ENCODE peak calls at places on chromosome 20, in five cellular contexts. C is thyroid gland, Z is HCT116, N is IMR-90, T is A549. I is an unnamed sample. For H3K4me1, the result is how much of the 10 kb centered on the place peaks cover.

GRCh38 chr20:23915844-23916243 is 36.3 kb upstream of the CST5 start:
- DNase-seq in C (no peak), Z (no peak), N (no peak), T (no peak), I (no peak)

GRCh38 chr20:54557836-54558590 is 82.6 kb downstream of the DOK5 start:
- DNase-seq in C (no peak), Z (no peak), N (peak), T (no peak), I (no peak)

GRCh38 chr20:2301164-2301622 is 5.4 kb downstream of the TGM3 start:
- DNase-seq in C (no peak), Z (no peak), N (no peak), T (peak), I (peak)

GRCh38 chr20:62266340-62266739 is 28.0 kb downstream of the OSBPL2 start:
- DNase-seq in C (peak), Z (no peak), N (no peak), T (peak), I (peak)

GRCh38 chr20:4040283-4041179 is 25.2 kb upstream of the RNF24 start:
- DNase-seq in C (peak), Z (no peak), N (no peak), T (no peak), I (no peak)

GRCh38 chr20:4811661-4812181 is 90.0 kb downstream of the PRND start:
- DNase-seq in C (peak), Z (no peak), N (no peak), T (no peak), I (peak)

GRCh38 chr20:50095476-50096078 is 17.4 kb downstream of the UBE2V1 start:
- DNase-seq in C (no peak), Z (no peak), N (no peak), T (no peak), I (no peak)

GRCh38 chr20:19901226-19901625 is 115.9 kb upstream of the NAA20 start:
- DNase-seq in C (no peak), Z (no peak), N (no peak), T (peak), I (no peak)

GRCh38 chr20:35601990-35602389 is 13.6 kb upstream of the SPAG4 start:
- DNase-seq in C (no peak), Z (no peak), N (no peak), T (no peak), I (no peak)

GRCh38 chr20:19975436-19975799 is 41.7 kb upstream of the NAA20 start:
- DNase-seq in C (peak), Z (no peak), N (peak), T (peak), I (peak)

GRCh38 chr20:35363190-35363589 is 48.6 kb downstream of the UQCC1 start:
- DNase-seq in C (no peak), Z (no peak), N (peak), T (no peak), I (peak)

GRCh38 chr20:16709017-16709416 is 20.8 kb upstream of the SNRPB2 start:
- DNase-seq in C (no peak), Z (no peak), N (no peak), T (no peak), I (no peak)

GRCh38 chr20:36472656-36473071 is 68.7 kb upstream of the MYL9 start:
- DNase-seq in C (peak), Z (peak), N (no peak), T (peak), I (no peak)

GRCh38 chr20:52783769-52784168 is 188.4 kb upstream of the TSHZ2 start:
- DNase-seq in C (peak), Z (no peak), N (no peak), T (peak), I (no peak)

GRCh38 chr20:50315811-50316551 is 125.4 kb downstream of the CEBPB start:
- DNase-seq in C (no peak), Z (no peak), N (no peak), T (no peak), I (no peak)

GRCh38 chr20:37108676-37109075 is 12.9 kb upstream of the RBL1 start:
- DNase-seq in C (no peak), Z (no peak), N (no peak), T (no peak), I (no peak)

GRCh38 chr20:45355209-45355608 is 7.0 kb upstream of the SDC4 start:
- DNase-seq in C (no peak), Z (no peak), N (peak), T (peak), I (no peak)

GRCh38 chr20:12051206-12052163 is 133.8 kb downstream of the BTBD3 start:
- DNase-seq in C (no peak), Z (no peak), N (no peak), T (no peak), I (no peak)

GRCh38 chr20:34525709-34526416 is 9.6 kb downstream of the DYNLRB1 start:
- DNase-seq in C (peak), Z (peak), N (peak), T (peak), I (peak)

GRCh38 chr20:46031014-46031569 is 2.1 kb downstream of the SLC12A5 start:
- DNase-seq in C (no peak), Z (no peak), N (no peak), T (no peak), I (no peak)

GRCh38 chr20:16475225-16475624 is 98.0 kb downstream of the KIF16B start:
- DNase-seq in C (peak), Z (no peak), N (peak), T (peak), I (no peak)

GRCh38 chr20:1456300-1456699 is 10.3 kb downstream of the NSFL1C start:
- DNase-seq in C (no peak), Z (no peak), N (peak), T (no peak), I (no peak)

GRCh38 chr20:58822175-58822574 is 28.5 kb downstream of the GNAS-AS1 start:
- DNase-seq in C (no peak), Z (no peak), N (no peak), T (no peak), I (no peak)

GRCh38 chr20:59159822-59160740 is 3.5 kb upstream of the ZNF831 start:
- DNase-seq in C (no peak), Z (no peak), N (no peak), T (no peak), I (no peak)

GRCh38 chr20:45685896-45686295 is 15.9 kb upstream of the WFDC11 start:
- DNase-seq in C (no peak), Z (no peak), N (no peak), T (peak), I (peak)

GRCh38 chr20:4883051-4883450 is 118.3 kb downstream of the SLC23A2 start:
- DNase-seq in C (no peak), Z (no peak), N (no peak), T (no peak), I (no peak)

GRCh38 chr20:43936371-43936770 is 21.7 kb downstream of the TOX2 start:
- DNase-seq in C (no peak), Z (no peak), N (peak), T (no peak), I (no peak)

GRCh38 chr20:7926767-7927166 is 13.5 kb downstream of the HAO1 start:
- DNase-seq in C (peak), Z (peak), N (peak), T (peak), I (peak)

DNA sequence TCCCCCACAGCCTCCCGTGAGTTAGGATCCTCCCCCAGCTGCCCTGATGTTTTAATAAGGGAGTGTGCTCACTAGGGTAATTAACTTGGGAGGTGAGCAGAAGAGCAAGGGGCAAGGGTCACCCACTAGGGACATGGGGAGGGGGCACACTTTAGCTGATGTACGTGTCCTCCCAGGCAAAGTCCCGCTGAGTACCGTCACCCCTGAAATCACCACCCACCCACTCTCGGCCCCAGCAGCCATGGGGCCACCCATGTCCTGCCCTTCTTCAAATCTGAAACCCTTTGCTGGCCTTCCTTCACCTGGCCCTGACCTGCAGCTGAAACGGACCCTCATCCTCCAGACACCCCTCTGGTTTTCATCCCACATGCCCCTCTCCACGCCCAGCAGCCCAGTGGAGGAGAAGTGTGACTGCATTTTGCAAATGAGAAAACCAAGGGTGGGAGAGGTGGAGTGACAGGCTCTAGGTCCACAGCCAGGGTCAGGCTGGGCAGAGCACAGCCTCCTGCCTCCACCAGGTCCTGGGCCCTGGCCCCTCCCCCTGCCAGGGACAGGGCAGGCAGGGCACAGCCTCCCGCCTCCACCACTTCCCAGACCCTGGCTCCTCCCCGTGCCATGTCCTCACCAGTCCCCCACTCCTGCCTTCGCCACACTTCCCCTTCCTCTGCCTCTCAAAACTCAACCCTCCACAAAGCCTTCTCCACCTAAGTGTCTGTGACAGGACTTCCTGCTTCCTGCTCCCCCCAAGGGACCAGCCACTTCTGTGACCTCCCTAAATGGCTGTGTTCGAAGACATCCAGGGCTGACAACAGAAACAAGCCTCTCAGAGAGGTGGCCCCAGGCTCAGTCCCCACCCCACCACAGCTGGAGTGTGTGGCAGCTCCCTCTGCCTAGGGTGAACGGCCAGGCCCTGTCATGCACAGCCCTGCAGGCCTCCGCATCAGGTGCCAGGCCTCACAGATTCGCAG is 15.1 kb downstream of the ACSS1 start:
- DNase-seq in C (no peak), Z (no peak), N (no peak), T (no peak), I (peak)
- H3K4me1 ChIP-seq in C (half or more), Z (under half), N (under half), T (under half), I (half or more)

GRCh38 chr20:47492284-47492683 is 9.4 kb upstream of the NCOA3 start:
- DNase-seq in C (no peak), Z (no peak), N (no peak), T (no peak), I (no peak)

GRCh38 chr20:47493954-47494293 is 7.8 kb upstream of the NCOA3 start:
- DNase-seq in C (peak), Z (no peak), N (no peak), T (no peak), I (no peak)

GRCh38 chr20:47496118-47496517 is 5.6 kb upstream of the NCOA3 start:
- DNase-seq in C (no peak), Z (no peak), N (no peak), T (no peak), I (no peak)

GRCh38 chr20:47490795-47491194 is 10.9 kb upstream of the NCOA3 start:
- DNase-seq in C (no peak), Z (no peak), N (no peak), T (no peak), I (no peak)

DNA sequence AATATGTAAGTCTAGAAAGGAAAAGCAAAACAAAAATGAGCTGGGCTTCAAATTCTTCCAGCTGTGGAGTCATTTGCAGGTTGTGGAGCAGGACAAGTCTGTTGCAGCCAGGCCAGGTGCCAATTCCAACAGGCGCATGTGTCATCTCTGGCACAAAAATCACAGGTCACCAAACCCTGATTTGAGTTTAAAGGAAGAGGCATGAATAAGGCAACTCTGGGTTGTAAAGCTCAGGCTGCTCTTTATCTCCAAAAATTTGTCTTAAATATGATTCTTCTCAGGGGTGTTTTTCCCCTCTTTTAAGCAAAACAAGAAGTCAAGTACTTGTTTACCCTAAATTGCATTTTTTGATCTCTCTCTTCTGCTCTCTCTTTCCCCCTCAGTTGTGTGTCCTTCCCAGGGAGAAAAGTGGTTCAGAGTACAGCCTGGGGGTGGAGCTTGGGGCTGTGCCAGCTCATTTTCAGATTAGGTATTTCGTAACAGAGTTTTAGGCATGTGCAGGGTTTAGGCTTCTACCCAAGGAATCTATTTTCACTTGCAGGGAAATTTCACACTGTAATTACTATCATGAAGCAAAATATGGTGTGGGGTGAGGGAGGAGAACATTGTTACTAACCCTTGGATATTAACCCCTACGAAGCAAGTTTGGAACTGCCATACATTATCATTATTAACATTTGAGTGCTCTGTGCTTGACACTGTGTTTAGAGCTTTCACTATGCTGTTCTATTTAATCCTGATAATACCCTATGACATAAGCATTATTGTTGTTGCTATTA is 8.3 kb upstream of the NCOA3 start:
- DNase-seq in C (peak), Z (peak), N (peak), T (peak), I (peak)
- H3K27ac ChIP-seq in C (peak), Z (peak), N (peak), T (peak), I (peak)

DNA sequence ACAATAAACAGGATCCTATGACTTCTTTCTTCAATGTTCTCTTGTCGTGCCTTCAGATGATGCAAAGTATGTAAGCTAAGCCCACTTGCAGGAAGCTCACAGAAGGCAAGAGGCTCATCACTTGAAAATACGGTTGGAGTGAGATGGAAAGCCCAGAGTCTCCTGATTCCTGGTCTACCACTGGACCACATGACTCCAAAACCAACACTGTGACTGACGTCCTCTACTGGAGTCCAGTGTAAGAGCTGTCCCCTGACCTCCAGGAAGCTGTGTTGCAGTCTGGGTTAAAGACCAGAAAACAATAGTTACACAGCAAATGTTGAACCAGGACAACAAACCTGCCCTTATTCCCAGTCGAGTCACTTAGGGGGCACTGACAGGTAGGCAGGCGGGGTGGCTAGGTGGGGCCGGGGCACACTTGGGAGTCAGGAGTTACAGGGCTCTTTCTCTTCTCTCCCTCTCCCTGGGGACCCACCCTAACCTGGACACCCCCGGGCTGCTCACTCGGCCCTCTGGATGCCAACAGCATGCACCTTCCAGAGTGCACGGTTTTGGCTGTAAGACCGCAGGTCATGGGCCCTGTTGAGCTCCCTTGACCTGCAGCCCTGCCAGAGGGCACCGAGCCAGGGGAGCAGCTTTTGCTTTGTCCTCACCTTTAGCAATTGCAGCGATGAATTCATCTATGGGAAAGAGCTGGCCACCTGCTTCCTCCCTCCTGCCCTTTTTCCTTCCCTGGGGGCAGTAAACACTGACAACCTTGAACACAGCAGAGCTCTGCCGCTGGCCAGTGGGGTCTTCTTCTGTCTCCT is 7.4 kb downstream of the PCK1 start:
- DNase-seq in C (peak), Z (no peak), N (no peak), T (no peak), I (no peak)
- TF ChIP-seq POLR2A in C (no peak), Z (no peak), N (no peak), T (no peak), I (no peak)

GRCh38 chr20:17935186-17935585 is 33.4 kb downstream of the SNX5 start:
- DNase-seq in C (no peak), Z (no peak), N (peak), T (no peak), I (no peak)
- H3K4me1 ChIP-seq in C (under half), Z (under half), N (under half), T (under half), I (under half)

GRCh38 chr20:32985596-32985995 is 18.6 kb downstream of the SUN5 start:
- DNase-seq in C (no peak), Z (no peak), N (no peak), T (no peak), I (no peak)
- H3K27ac ChIP-seq in C (no peak), Z (no peak), N (no peak), T (no peak), I (no peak)

DNA sequence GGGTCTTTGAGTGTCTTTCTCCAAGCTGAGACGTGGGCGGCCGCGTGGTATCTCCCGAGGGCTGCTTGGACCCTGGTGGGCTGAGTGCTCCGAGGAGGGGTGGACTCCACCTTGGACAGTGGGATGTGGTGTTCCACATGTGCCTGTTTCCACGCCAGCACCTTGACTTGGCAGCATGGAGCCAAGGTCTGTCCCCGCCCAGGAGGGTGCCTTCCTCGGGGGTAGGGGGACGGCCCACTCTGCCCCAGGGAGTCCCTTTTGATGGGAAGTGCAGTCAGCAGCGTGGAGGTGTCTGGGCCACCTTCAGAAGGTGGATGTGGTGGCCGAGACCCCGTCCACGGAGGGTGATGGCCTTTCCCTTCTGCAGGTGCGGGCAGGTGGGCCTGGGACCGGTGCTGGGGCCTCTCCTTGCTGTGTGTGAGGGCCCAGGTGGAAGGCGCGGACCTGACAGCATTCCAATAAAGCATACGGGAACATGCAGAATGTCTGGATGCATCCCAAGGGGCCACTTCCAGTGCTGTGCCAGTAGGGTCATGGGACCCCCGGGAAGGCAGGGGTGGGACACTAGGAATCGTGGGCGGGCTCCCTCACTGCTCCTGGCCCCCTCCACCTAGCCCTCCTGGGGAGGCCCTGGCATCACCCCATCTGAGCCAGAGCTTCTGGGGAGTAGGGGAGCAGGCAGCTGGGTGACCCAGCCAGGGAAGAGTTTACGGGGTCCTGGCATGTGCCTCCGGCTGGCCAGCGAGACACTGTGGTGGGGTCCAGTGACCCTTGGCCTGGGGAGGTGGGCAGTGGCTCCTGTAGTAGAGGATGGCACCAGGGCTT is 3.5 kb upstream of the COL20A1 start:
- DNase-seq in C (no peak), Z (no peak), N (no peak), T (no peak), I (no peak)
- TF ChIP-seq POLR2A in C (no peak), Z (no peak), N (no peak), T (no peak), I (no peak)

DNA sequence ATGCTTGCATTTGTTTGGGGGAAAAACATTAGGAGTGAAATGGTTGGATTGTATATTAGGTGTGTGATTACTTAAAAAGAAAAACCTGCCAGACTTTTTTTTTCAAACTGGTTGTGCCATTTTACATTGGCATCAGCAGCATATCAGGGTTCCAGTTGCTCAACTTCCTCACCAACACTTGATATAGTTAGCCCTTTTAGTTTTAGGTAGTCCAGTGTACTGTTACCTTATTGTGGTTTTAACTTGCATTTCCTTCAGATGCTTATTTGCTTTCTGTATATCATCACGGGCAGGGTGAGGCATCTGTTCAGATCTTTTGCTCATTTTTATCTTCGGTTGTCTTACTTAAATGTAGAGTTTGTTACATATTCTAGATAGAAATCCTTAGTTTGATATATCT is 5.2 kb downstream of the XRN2 start:
- DNase-seq in C (no peak), Z (no peak), N (no peak), T (no peak), I (no peak)
- H3K4me1 ChIP-seq in C (under half), Z (under half), N (under half), T (under half), I (under half)

GRCh38 chr20:57698867-57699275 is 10.9 kb downstream of the PMEPA1 start:
- DNase-seq in C (no peak), Z (no peak), N (no peak), T (peak), I (no peak)
- H3K27ac ChIP-seq in C (no peak), Z (peak), N (peak), T (peak), I (no peak)